ENCODE peak calls at places on chromosomes 2 and 18, in ten cellular contexts. One of them, this sample, is unnamed. For H3K4me1 and H3K36me3, the result is how much of the 10 kb centered on the place peaks cover.

GRCh38 chr2:19244460-19245363 is 113.7 kb downstream of the OSR1 start:
- DNase-seq in transverse colon: no peak
- DNase-seq in stomach: no peak
- DNase-seq in naive thymus-derived CD4-positive, alpha-beta T cell: no peak
- DNase-seq in uterus: no peak
- DNase-seq in heart right ventricle: no peak
- DNase-seq in PC-3: peak
- DNase-seq in IMR-90: peak
- DNase-seq in breast epithelium: no peak
- DNase-seq in fibroblast of lung: no peak
- DNase-seq in this sample: no peak

GRCh38 chr2:134513468-134513810 is 205.4 kb downstream of the TMEM163 start:
- DNase-seq in transverse colon: no peak
- DNase-seq in heart right ventricle: no peak
- DNase-seq in uterus: no peak
- DNase-seq in IMR-90: no peak
- DNase-seq in breast epithelium: no peak
- DNase-seq in naive thymus-derived CD4-positive, alpha-beta T cell: no peak
- DNase-seq in PC-3: no peak
- DNase-seq in fibroblast of lung: no peak
- DNase-seq in stomach: no peak
- DNase-seq in this sample: no peak

GRCh38 chr18:46754661-46755292 is 2.1 kb downstream of the ST8SIA5 start:
- DNase-seq in naive thymus-derived CD4-positive, alpha-beta T cell: no peak
- DNase-seq in stomach: no peak
- DNase-seq in PC-3: no peak
- DNase-seq in breast epithelium: no peak
- DNase-seq in heart right ventricle: peak
- DNase-seq in IMR-90: no peak
- DNase-seq in fibroblast of lung: no peak
- DNase-seq in transverse colon: no peak
- DNase-seq in uterus: no peak
- DNase-seq in this sample: no peak

GRCh38 chr2:109383505-109384307 is 230.1 kb downstream of the SEPTIN10 start:
- DNase-seq in heart right ventricle: no peak
- DNase-seq in naive thymus-derived CD4-positive, alpha-beta T cell: no peak
- DNase-seq in transverse colon: no peak
- DNase-seq in fibroblast of lung: no peak
- DNase-seq in PC-3: no peak
- DNase-seq in IMR-90: no peak
- DNase-seq in uterus: peak
- DNase-seq in stomach: no peak
- DNase-seq in breast epithelium: peak
- DNase-seq in this sample: peak

GRCh38 chr2:237859533-237860272 is at the start of gene RAMP1:
- DNase-seq in heart right ventricle: no peak
- DNase-seq in IMR-90: peak
- DNase-seq in uterus: peak
- DNase-seq in PC-3: peak
- DNase-seq in fibroblast of lung: no peak
- DNase-seq in stomach: no peak
- DNase-seq in naive thymus-derived CD4-positive, alpha-beta T cell: no peak
- DNase-seq in breast epithelium: no peak
- DNase-seq in transverse colon: no peak
- DNase-seq in this sample: no peak

GRCh38 chr2:136085810-136086209 is 32.1 kb downstream of the CXCR4 start:
- DNase-seq in naive thymus-derived CD4-positive, alpha-beta T cell: no peak
- DNase-seq in heart right ventricle: no peak
- DNase-seq in fibroblast of lung: no peak
- DNase-seq in breast epithelium: no peak
- DNase-seq in uterus: no peak
- DNase-seq in stomach: no peak
- DNase-seq in PC-3: peak
- DNase-seq in IMR-90: no peak
- DNase-seq in transverse colon: no peak
- DNase-seq in this sample: no peak

GRCh38 chr2:227052879-227053278 is 111.1 kb downstream of the COL4A4 start:
- DNase-seq in naive thymus-derived CD4-positive, alpha-beta T cell: no peak
- DNase-seq in heart right ventricle: no peak
- DNase-seq in uterus: no peak
- DNase-seq in transverse colon: no peak
- DNase-seq in stomach: no peak
- DNase-seq in fibroblast of lung: no peak
- DNase-seq in breast epithelium: no peak
- DNase-seq in PC-3: peak
- DNase-seq in IMR-90: no peak
- DNase-seq in this sample: no peak

GRCh38 chr18:25327631-25328030 is 24.3 kb downstream of the ZNF521 start:
- DNase-seq in IMR-90: no peak
- DNase-seq in stomach: no peak
- DNase-seq in uterus: no peak
- DNase-seq in PC-3: no peak
- DNase-seq in breast epithelium: no peak
- DNase-seq in heart right ventricle: no peak
- DNase-seq in fibroblast of lung: no peak
- DNase-seq in transverse colon: no peak
- DNase-seq in naive thymus-derived CD4-positive, alpha-beta T cell: no peak
- DNase-seq in this sample: no peak

GRCh38 chr2:132420776-132421175 is 4.2 kb downstream of the GPR39 start:
- DNase-seq in uterus: no peak
- DNase-seq in IMR-90: no peak
- DNase-seq in transverse colon: no peak
- DNase-seq in heart right ventricle: no peak
- DNase-seq in fibroblast of lung: no peak
- DNase-seq in breast epithelium: no peak
- DNase-seq in PC-3: peak
- DNase-seq in stomach: no peak
- DNase-seq in naive thymus-derived CD4-positive, alpha-beta T cell: no peak
- DNase-seq in this sample: no peak

GRCh38 chr2:132424526-132425121 is 8.0 kb downstream of the GPR39 start:
- DNase-seq in PC-3: peak
- DNase-seq in uterus: no peak
- DNase-seq in stomach: no peak
- DNase-seq in heart right ventricle: no peak
- DNase-seq in fibroblast of lung: peak
- DNase-seq in naive thymus-derived CD4-positive, alpha-beta T cell: no peak
- DNase-seq in transverse colon: no peak
- DNase-seq in IMR-90: peak
- DNase-seq in breast epithelium: no peak
- DNase-seq in this sample: no peak

GRCh38 chr2:132416996-132417395 is 391 bp downstream of the GPR39 start:
- DNase-seq in fibroblast of lung: no peak
- DNase-seq in naive thymus-derived CD4-positive, alpha-beta T cell: no peak
- DNase-seq in heart right ventricle: no peak
- DNase-seq in stomach: no peak
- DNase-seq in uterus: no peak
- DNase-seq in transverse colon: peak
- DNase-seq in PC-3: peak
- DNase-seq in IMR-90: no peak
- DNase-seq in breast epithelium: no peak
- DNase-seq in this sample: no peak

GRCh38 chr2:132417430-132418035 is 928 bp downstream of the GPR39 start:
- DNase-seq in breast epithelium: no peak
- DNase-seq in transverse colon: peak
- DNase-seq in stomach: no peak
- DNase-seq in fibroblast of lung: no peak
- DNase-seq in PC-3: no peak
- DNase-seq in naive thymus-derived CD4-positive, alpha-beta T cell: no peak
- DNase-seq in uterus: no peak
- DNase-seq in heart right ventricle: no peak
- DNase-seq in IMR-90: no peak
- DNase-seq in this sample: no peak

DNA sequence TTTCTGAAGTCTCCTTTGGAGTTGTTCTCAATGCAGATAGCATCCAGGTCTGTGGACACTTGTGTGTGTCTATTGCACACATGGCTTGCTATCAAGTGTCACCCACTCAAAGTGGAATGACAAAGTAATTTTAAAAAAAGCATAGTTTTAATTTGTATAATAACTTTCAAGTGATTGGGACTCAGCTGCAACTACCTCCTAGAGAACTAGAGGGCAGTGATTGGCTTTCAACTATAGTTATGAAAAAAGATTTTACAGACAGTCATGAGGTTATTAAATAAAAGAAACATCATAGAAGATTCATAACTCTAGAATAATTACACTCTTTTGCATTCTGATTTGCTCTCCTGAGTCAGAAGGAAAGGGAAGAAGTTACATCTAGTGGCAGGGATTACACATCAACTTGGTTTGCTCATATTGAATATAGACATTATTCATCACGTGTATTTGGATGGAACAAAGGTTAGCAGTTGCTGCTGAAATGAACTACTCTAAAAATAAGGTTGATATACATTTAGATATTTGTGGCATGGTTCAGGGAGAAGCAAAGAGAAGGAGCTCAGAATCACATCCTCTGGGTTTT is 4.7 kb downstream of the GPR39 start:
- DNase-seq in naive thymus-derived CD4-positive, alpha-beta T cell: no peak
- DNase-seq in stomach: no peak
- DNase-seq in fibroblast of lung: peak
- DNase-seq in transverse colon: no peak
- DNase-seq in heart right ventricle: no peak
- DNase-seq in breast epithelium: no peak
- DNase-seq in IMR-90: peak
- DNase-seq in PC-3: peak
- DNase-seq in uterus: no peak
- DNase-seq in this sample: no peak
- H3K4me1 ChIP-seq in naive thymus-derived CD4-positive, alpha-beta T cell: under half
- H3K4me1 ChIP-seq in stomach: under half
- H3K4me1 ChIP-seq in fibroblast of lung: under half
- H3K4me1 ChIP-seq in transverse colon: under half
- H3K4me1 ChIP-seq in heart right ventricle: under half
- H3K4me1 ChIP-seq in breast epithelium: under half
- H3K4me1 ChIP-seq in IMR-90: under half
- H3K4me1 ChIP-seq in PC-3: half or more
- H3K4me1 ChIP-seq in uterus: under half
- H3K4me1 ChIP-seq in this sample: under half

DNA sequence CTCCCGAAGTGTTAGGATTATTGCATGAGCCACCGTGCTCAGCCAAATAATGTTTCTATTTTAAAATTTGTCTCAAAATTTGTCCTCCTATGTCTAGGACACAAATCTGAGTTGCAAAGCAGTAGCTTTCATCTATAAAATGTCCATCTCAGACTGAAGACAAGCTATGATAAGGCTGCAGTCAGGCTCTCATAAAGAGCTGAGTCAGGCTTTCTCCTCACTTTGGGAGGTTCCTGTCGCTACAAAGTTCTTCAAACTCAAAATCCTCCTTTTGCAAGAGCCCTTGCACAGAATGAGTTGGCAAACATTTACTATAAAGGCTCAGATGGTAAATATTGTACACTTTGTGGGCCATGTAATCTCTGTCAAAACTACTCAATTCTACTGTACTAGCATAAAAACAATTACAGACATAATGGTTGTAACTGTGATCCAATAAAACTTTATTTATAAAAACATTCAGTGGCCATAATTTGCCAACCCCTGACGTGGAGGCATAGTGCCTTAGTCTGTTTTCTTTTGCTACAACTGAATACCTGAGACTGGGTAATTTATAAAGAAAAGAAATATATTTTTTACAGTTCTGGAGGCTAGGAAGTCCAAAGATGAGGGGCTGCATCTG is 154.9 kb upstream of the SATB2 start:
- DNase-seq in breast epithelium: no peak
- DNase-seq in uterus: no peak
- DNase-seq in stomach: no peak
- DNase-seq in naive thymus-derived CD4-positive, alpha-beta T cell: no peak
- DNase-seq in fibroblast of lung: no peak
- DNase-seq in IMR-90: no peak
- DNase-seq in transverse colon: no peak
- DNase-seq in heart right ventricle: no peak
- DNase-seq in PC-3: no peak
- DNase-seq in this sample: no peak
- H3K4me3 ChIP-seq in breast epithelium: no peak
- H3K4me3 ChIP-seq in uterus: no peak
- H3K4me3 ChIP-seq in stomach: no peak
- H3K4me3 ChIP-seq in naive thymus-derived CD4-positive, alpha-beta T cell: no peak
- H3K4me3 ChIP-seq in fibroblast of lung: no peak
- H3K4me3 ChIP-seq in IMR-90: no peak
- H3K4me3 ChIP-seq in transverse colon: no peak
- H3K4me3 ChIP-seq in heart right ventricle: no peak
- H3K4me3 ChIP-seq in PC-3: no peak
- H3K4me3 ChIP-seq in this sample: no peak

DNA sequence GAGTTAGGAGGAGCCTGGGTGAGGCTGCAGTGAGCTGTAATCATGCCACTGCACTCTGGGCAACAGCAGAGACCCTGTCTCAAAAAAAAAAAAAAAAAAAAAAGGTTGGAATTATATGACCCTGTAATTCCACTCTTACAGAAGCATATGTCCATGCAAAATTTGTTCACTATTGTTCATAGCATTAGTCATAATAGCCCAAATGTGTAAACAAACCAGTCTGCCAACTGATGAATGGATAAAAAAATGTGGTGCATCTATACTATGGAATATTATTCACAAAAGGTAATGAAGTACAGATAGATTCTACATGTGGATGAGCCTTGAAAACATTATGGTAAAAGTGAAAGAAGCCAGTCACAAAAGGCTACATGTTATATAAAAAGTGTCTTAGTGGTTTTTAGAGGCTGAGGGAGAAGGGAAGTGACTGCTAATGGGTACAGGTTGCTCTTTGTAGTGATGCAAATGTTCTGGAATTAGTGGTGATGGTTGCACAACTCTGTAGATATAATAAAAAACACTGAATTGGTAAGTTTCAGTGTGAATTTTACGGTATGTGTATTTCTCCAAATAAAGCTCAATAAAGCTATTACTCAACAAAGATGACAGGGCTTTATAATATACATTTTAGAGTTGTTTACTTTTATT is 9.4 kb downstream of the COA5 start:
- DNase-seq in stomach: no peak
- DNase-seq in IMR-90: peak
- DNase-seq in naive thymus-derived CD4-positive, alpha-beta T cell: no peak
- DNase-seq in transverse colon: no peak
- DNase-seq in PC-3: peak
- DNase-seq in uterus: no peak
- DNase-seq in breast epithelium: no peak
- DNase-seq in fibroblast of lung: peak
- DNase-seq in heart right ventricle: no peak
- DNase-seq in this sample: no peak
- H3K36me3 ChIP-seq in stomach: half or more
- H3K36me3 ChIP-seq in IMR-90: under half
- H3K36me3 ChIP-seq in naive thymus-derived CD4-positive, alpha-beta T cell: under half
- H3K36me3 ChIP-seq in transverse colon: under half
- H3K36me3 ChIP-seq in PC-3: under half
- H3K36me3 ChIP-seq in uterus: under half
- H3K36me3 ChIP-seq in breast epithelium: under half
- H3K36me3 ChIP-seq in fibroblast of lung: under half
- H3K36me3 ChIP-seq in heart right ventricle: half or more
- H3K36me3 ChIP-seq in this sample: under half

GRCh38 chr2:42031783-42032620 is 15.8 kb upstream of the PKDCC start:
- DNase-seq in naive thymus-derived CD4-positive, alpha-beta T cell: no peak
- DNase-seq in PC-3: no peak
- DNase-seq in stomach: no peak
- DNase-seq in IMR-90: no peak
- DNase-seq in transverse colon: no peak
- DNase-seq in uterus: no peak
- DNase-seq in heart right ventricle: no peak
- DNase-seq in breast epithelium: no peak
- DNase-seq in fibroblast of lung: no peak
- DNase-seq in this sample: no peak

GRCh38 chr2:42030196-42030759 is 17.5 kb upstream of the PKDCC start:
- DNase-seq in IMR-90: no peak
- DNase-seq in breast epithelium: no peak
- DNase-seq in fibroblast of lung: no peak
- DNase-seq in transverse colon: no peak
- DNase-seq in heart right ventricle: no peak
- DNase-seq in uterus: no peak
- DNase-seq in PC-3: no peak
- DNase-seq in naive thymus-derived CD4-positive, alpha-beta T cell: no peak
- DNase-seq in stomach: no peak
- DNase-seq in this sample: no peak

GRCh38 chr2:42032796-42033195 is 15.0 kb upstream of the PKDCC start:
- DNase-seq in IMR-90: no peak
- DNase-seq in naive thymus-derived CD4-positive, alpha-beta T cell: no peak
- DNase-seq in fibroblast of lung: no peak
- DNase-seq in heart right ventricle: no peak
- DNase-seq in uterus: no peak
- DNase-seq in stomach: no peak
- DNase-seq in breast epithelium: no peak
- DNase-seq in PC-3: no peak
- DNase-seq in transverse colon: no peak
- DNase-seq in this sample: no peak

GRCh38 chr2:42030829-42031228 is 17.0 kb upstream of the PKDCC start:
- DNase-seq in fibroblast of lung: no peak
- DNase-seq in uterus: no peak
- DNase-seq in heart right ventricle: no peak
- DNase-seq in naive thymus-derived CD4-positive, alpha-beta T cell: no peak
- DNase-seq in transverse colon: no peak
- DNase-seq in IMR-90: no peak
- DNase-seq in PC-3: no peak
- DNase-seq in stomach: no peak
- DNase-seq in breast epithelium: no peak
- DNase-seq in this sample: no peak

DNA sequence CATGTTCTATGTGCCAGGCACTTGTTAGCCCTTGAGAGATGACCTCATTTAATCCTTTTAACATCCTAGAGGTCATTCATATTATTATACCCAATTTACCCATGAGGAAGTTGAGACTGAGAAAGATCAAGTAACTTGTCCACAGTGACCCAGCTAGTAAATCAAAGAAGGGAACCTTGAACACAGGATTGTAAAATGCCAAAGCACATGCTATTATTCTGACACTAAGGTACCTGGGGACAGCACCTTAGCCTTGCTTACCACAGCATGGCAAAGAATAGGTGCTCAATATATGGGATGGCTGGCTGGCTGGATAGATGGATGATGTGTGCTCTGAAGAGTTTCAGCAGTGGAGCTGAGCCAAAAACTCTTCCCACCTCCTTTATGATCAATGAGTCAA is 16.5 kb upstream of the PKDCC start:
- DNase-seq in breast epithelium: no peak
- DNase-seq in transverse colon: no peak
- DNase-seq in heart right ventricle: no peak
- DNase-seq in uterus: no peak
- DNase-seq in IMR-90: no peak
- DNase-seq in fibroblast of lung: no peak
- DNase-seq in stomach: no peak
- DNase-seq in naive thymus-derived CD4-positive, alpha-beta T cell: no peak
- DNase-seq in PC-3: no peak
- DNase-seq in this sample: no peak
- H3K4me1 ChIP-seq in breast epithelium: under half
- H3K4me1 ChIP-seq in transverse colon: under half
- H3K4me1 ChIP-seq in heart right ventricle: under half
- H3K4me1 ChIP-seq in uterus: under half
- H3K4me1 ChIP-seq in IMR-90: under half
- H3K4me1 ChIP-seq in fibroblast of lung: under half
- H3K4me1 ChIP-seq in stomach: under half
- H3K4me1 ChIP-seq in naive thymus-derived CD4-positive, alpha-beta T cell: under half
- H3K4me1 ChIP-seq in PC-3: under half
- H3K4me1 ChIP-seq in this sample: under half